ENCODE peak calls at places on chromosomes 16 and 17, in five cellular contexts. W, G, K, D and F are unnamed samples.
A peak's percentile ranks its signal among the peaks of the same experiment; 100 is the strongest.

GRCh38 chr16:89304181-89304851 is 86.8 kb downstream of the ZNF778 start:
- DNase-seq in K (no peak), D (no peak), G (no peak), W (no peak), F (no peak)

GRCh38 chr17:10053976-10054551 is 144.3 kb downstream of the GAS7 start:
- DNase-seq in K (no peak), W (no peak), D (no peak), G (no peak), F (no peak)

GRCh38 chr16:49809561-49809960 is 46.4 kb downstream of the ZNF423 start:
- DNase-seq in G (no peak), K (no peak), D (no peak), W (no peak), F (no peak)

GRCh38 chr17:75783069-75783783 is 1.4 kb upstream of the UNK start:
- DNase-seq in K (no peak), W (peak; percentile 92), D (no peak), G (no peak), F (peak; percentile 43)

GRCh38 chr16:81623365-81624102 is 155.6 kb upstream of the PLCG2 start:
- DNase-seq in K (no peak), W (no peak), D (no peak), G (peak; percentile 30), F (peak; percentile 40)

GRCh38 chr17:27797390-27798091 is 2.8 kb downstream of the NOS2 start:
- DNase-seq in D (no peak), W (no peak), K (no peak), G (no peak), F (no peak)

GRCh38 chr17:60678118-60678444 is 430 bp downstream of the BCAS3 start:
- DNase-seq in D (no peak), K (no peak), G (no peak), W (peak; percentile 31), F (no peak)

GRCh38 chr16:89120281-89120680 is 26.6 kb downstream of the ACSF3 start:
- DNase-seq in W (no peak), K (no peak), D (no peak), G (no peak), F (no peak)

GRCh38 chr16:4679854-4680636 is 13.3 kb upstream of the NUDT16L1 start:
- DNase-seq in D (no peak), K (no peak), W (no peak), G (peak; percentile 25), F (no peak)

GRCh38 chr16:67431077-67431804 is at the start of gene HSD11B2:
- DNase-seq in G (peak; percentile 33), D (no peak), K (no peak), W (no peak), F (peak; percentile 47)

GRCh38 chr17:50110591-50111349 is 15.6 kb downstream of the PDK2 start:
- DNase-seq in W (no peak), D (no peak), K (no peak), G (no peak), F (no peak)

GRCh38 chr16:19338335-19338734 is 52.8 kb downstream of the CLEC19A start:
- DNase-seq in G (no peak), K (no peak), D (no peak), W (no peak), F (peak; percentile 76)

GRCh38 chr17:48253976-48254375 is 146.4 kb downstream of the SNX11 start:
- DNase-seq in D (no peak), W (no peak), K (no peak), G (no peak), F (no peak)

GRCh38 chr17:44533533-44534246 is 23.6 kb upstream of the FZD2 start:
- DNase-seq in D (peak; percentile 32), K (peak; percentile 79), W (peak; percentile 70), G (peak; percentile 79), F (peak; percentile 95)

GRCh38 chr17:29024456-29024952 is 18.4 kb upstream of the PIPOX start:
- DNase-seq in W (no peak), G (no peak), D (no peak), K (no peak), F (no peak)

GRCh38 chr17:17921192-17922082 is 50.8 kb downstream of the TOM1L2 start:
- DNase-seq in G (peak; percentile 53), K (no peak), W (no peak), D (no peak), F (no peak)

GRCh38 chr17:57653279-57653678 is 91.8 kb downstream of the CCDC182 start:
- DNase-seq in D (no peak), K (no peak), W (no peak), G (no peak), F (no peak)

GRCh38 chr17:80364091-80364691 is 50.8 kb upstream of the ENDOV start:
- DNase-seq in K (no peak), G (peak; percentile 9), W (no peak), D (no peak), F (peak; percentile 44)

GRCh38 chr17:7888184-7888920 is at the start of gene CHD3:
- DNase-seq in G (no peak), D (no peak), W (no peak), K (no peak), F (peak; percentile 48)

GRCh38 chr16:66408181-66409048 is 18.7 kb upstream of the BEAN1 start:
- DNase-seq in W (peak; percentile 24), G (no peak), D (no peak), K (no peak), F (no peak)